ENCODE peak calls at places on chromosomes 1 and 21, in nine cellular contexts. T is stomach, F is K562, S is sigmoid colon, K is esophagus muscularis mucosa, U is HepG2, J is GM23338, I is suprapubic skin, A is breast epithelium. X is an unnamed sample.

GRCh38 chr1:19483261-19483660 is 2.1 kb downstream of the CAPZB start:
- DNase-seq in T (no peak), F (no peak), S (no peak), K (no peak), U (no peak), J (no peak), I (no peak), A (no peak), X (no peak)

GRCh38 chr21:14846619-14847018 is 218.2 kb downstream of the NRIP1 start:
- DNase-seq in T (no peak), F (no peak), S (no peak), K (no peak), U (no peak), J (no peak), I (no peak), A (no peak), X (no peak)

GRCh38 chr1:210236840-210237409 is 4.3 kb downstream of the SERTAD4 start:
- DNase-seq in T (no peak), F (no peak), S (peak; percentile 94), K (no peak), U (no peak), J (no peak), I (peak; percentile 67), A (no peak), X (no peak)

GRCh38 chr1:155645648-155646047 is 35.6 kb downstream of the MSTO1 start:
- DNase-seq in T (no peak), F (no peak), S (no peak), K (no peak), U (no peak), J (no peak), I (no peak), A (no peak), X (no peak)

GRCh38 chr1:18812540-18812939 is 46.9 kb downstream of the TAS1R2 start:
- DNase-seq in T (no peak), F (no peak), S (no peak), K (no peak), U (no peak), J (no peak), I (no peak), A (no peak), X (no peak)

GRCh38 chr1:222817529-222817928 is 2.7 kb downstream of the DISP1 start:
- DNase-seq in T (no peak), F (no peak), S (no peak), K (no peak), U (no peak), J (no peak), I (no peak), A (no peak), X (no peak)

GRCh38 chr1:168945870-168946269 is 160.6 kb upstream of the ATP1B1 start:
- DNase-seq in T (peak; percentile 78), F (no peak), S (peak; percentile 82), K (no peak), U (peak; percentile 5), J (no peak), I (no peak), A (no peak), X (no peak)

GRCh38 chr1:62407398-62408009 is 29.3 kb upstream of the USP1 start:
- DNase-seq in T (no peak), F (peak; percentile 51), S (no peak), K (no peak), U (peak; percentile 53), J (peak; percentile 84), I (no peak), A (no peak), X (peak; percentile 16)

DNA sequence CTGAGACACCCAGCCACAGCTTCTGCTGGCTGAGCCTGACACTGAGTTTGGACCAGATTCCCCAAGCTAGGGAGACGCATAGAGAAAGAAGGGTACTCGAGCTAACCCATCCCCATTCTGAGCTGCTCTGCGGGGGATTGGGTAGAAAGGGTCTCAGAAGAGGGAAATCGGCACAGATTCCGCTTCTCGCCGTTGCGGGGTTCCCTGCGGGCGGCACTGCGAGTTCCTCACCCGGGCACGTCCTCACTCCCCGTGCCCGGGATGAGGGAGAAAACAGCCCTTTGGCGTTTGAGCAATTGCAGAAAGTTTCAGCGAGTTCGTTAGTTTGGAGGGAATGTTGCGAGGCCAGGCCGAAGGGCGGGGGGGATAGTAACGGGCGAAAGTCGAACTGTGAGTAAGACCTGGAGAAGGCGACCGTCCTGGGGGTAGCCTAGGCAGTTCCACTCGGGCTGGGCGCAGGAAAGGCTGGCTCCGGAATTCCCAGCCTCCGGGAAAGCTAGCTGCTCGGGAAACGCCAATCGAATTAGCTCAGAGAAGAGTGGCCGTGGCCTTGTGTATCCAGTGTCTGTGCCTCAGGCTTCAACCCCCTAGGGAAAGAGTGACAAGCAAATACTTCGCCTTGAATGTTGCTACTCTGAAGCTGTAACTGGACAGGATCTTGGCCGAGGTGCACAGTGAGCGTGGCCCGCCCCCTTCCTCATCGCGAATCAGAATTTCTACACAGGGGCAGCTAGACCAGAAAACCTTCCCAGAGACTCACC is 717 bp downstream of the PTGFR start:
- DNase-seq in T (no peak), F (no peak), S (peak; percentile 68), K (no peak), U (no peak), J (peak; percentile 66), I (peak; percentile 74), A (no peak), X (no peak)
- H3K27me3 ChIP-seq in T (no peaks in the 10 kb centered on the region), F (no peaks in the 10 kb centered on the region), S (no peaks in the 10 kb centered on the region), K (peaks cover 13% of the 10 kb centered on the region), U (peaks cover 9% of the 10 kb centered on the region), J (peaks cover 57% of the 10 kb centered on the region), I (peaks cover 7% of the 10 kb centered on the region), A (no peaks in the 10 kb centered on the region), X (peaks cover 12% of the 10 kb centered on the region)

DNA sequence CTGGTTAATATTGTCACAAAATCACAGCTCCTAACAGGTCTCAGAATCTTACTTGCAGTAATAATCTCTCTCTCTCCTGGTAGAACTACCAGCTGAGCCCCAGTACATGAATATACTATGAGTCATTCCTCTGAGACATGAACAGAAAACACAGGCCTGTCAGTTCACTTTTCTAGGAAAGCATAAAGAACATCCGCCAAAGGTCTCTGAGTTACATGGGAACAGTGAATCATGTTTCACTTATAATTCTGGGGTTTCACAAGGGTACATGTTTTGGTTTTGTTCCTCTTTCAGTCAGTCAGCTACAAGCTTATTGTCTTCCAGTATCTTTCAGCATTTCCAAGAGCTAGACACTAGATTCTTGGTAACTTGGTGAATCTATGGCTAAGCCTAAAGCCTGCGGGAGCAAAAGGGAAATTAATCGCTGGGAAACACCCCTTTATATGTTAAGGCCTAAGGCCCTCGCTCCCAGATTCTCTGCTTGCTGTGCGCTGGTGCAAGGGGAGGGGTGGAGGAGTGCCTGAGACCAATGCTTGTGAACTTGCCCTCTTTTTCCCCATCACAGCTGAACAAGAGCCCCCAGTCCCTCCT is 31.7 kb downstream of the IFNGR2 start:
- DNase-seq in T (no peak), F (peak; percentile 53), S (no peak), K (no peak), U (no peak), J (no peak), I (no peak), A (no peak), X (peak; percentile 51)
- TF ChIP-seq POLR2AphosphoS5 in T (peak; percentile 64), F (no peak), S (peak; percentile 58), K (no peak), U (no peak), J (no peak), I (no peak), A (peak; percentile 46), X (no peak)

GRCh38 chr1:230784163-230784562 is 37.0 kb downstream of the CAPN9 start:
- DNase-seq in T (no peak), F (no peak), S (no peak), K (no peak), U (no peak), J (peak; percentile 79), I (no peak), A (no peak), X (no peak)

GRCh38 chr1:230778916-230779590 is 31.9 kb downstream of the CAPN9 start:
- DNase-seq in T (no peak), F (no peak), S (no peak), K (no peak), U (no peak), J (peak; percentile 39), I (no peak), A (no peak), X (no peak)

GRCh38 chr1:230785643-230786405 is 38.6 kb downstream of the CAPN9 start:
- DNase-seq in T (no peak), F (no peak), S (no peak), K (no peak), U (peak; percentile 86), J (no peak), I (no peak), A (no peak), X (no peak)

GRCh38 chr1:230787471-230787870 is 40.3 kb downstream of the CAPN9 start:
- DNase-seq in T (no peak), F (no peak), S (no peak), K (no peak), U (no peak), J (no peak), I (no peak), A (no peak), X (no peak)

DNA sequence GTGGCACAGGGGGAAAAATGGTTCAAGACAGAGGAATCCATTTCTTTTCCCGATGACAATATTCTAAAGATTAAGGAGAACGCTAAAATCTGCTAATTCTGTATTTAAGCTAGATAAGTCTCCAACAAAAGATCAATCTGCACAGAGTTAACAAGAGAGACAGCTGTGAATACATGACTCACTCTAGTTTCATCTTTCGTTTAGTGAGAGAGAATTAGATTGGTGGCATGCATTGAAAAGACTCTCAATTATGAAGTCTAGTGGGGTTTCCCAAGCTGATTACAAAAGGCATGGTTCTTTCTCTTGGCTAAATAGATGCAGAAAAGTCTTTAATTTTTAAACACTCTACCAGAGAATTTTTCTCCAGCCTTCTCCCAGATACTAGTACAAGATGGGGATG is 34.4 kb downstream of the CAPN9 start:
- DNase-seq in T (no peak), F (no peak), S (no peak), K (no peak), U (no peak), J (no peak), I (no peak), A (no peak), X (no peak)
- H3K27me3 ChIP-seq in T (no peaks in the 10 kb centered on the region), F (peaks cover 17% of the 10 kb centered on the region), S (no peaks in the 10 kb centered on the region), K (peaks cover 29% of the 10 kb centered on the region), U (peaks cover 20% of the 10 kb centered on the region), J (peaks cover 83% of the 10 kb centered on the region), I (peaks cover 16% of the 10 kb centered on the region), A (no peaks in the 10 kb centered on the region), X (no peaks in the 10 kb centered on the region)

GRCh38 chr1:229002037-229002436 is 266.8 kb downstream of the RHOU start:
- DNase-seq in T (no peak), F (no peak), S (no peak), K (no peak), U (no peak), J (no peak), I (no peak), A (no peak), X (no peak)

GRCh38 chr1:229001467-229001866 is 266.2 kb downstream of the RHOU start:
- DNase-seq in T (no peak), F (no peak), S (no peak), K (no peak), U (no peak), J (no peak), I (no peak), A (no peak), X (no peak)

GRCh38 chr1:229004227-229004833 is 266.6 kb upstream of the RAB4A start:
- DNase-seq in T (no peak), F (peak; percentile 85), S (no peak), K (no peak), U (no peak), J (no peak), I (no peak), A (no peak), X (no peak)

GRCh38 chr1:229003233-229004031 is 267.5 kb upstream of the RAB4A start:
- DNase-seq in T (no peak), F (no peak), S (peak; percentile 92), K (no peak), U (peak; percentile 92), J (peak; percentile 12), I (no peak), A (peak; percentile 64), X (no peak)

GRCh38 chr1:229002451-229002960 is 267.2 kb downstream of the RHOU start:
- DNase-seq in T (no peak), F (no peak), S (no peak), K (no peak), U (no peak), J (no peak), I (no peak), A (no peak), X (no peak)
- TF ChIP-seq POLR2AphosphoS5 in T (no peak), F (no peak), S (no peak), K (no peak), U (no peak), J (no peak), I (no peak), A (no peak), X (no peak)

X was measured in HL-60.